ENCODE peak calls at places on chromosomes 13 and 19, in five cellular contexts. One of them, this sample, is unnamed.

GRCh38 chr19:38657633-38658222 is 10.3 kb downstream of the ACTN4 start:
- DNase-seq in GM12878: no peak
- DNase-seq in NT2/D1: no peak
- DNase-seq in HepG2: no peak
- DNase-seq in H1: no peak
- DNase-seq in this sample: no peak

GRCh38 chr19:16834747-16835146 is 5.5 kb downstream of the SIN3B start:
- DNase-seq in GM12878: no peak
- DNase-seq in H1: no peak
- DNase-seq in HepG2: no peak
- DNase-seq in NT2/D1: no peak
- DNase-seq in this sample: no peak

GRCh38 chr13:50529154-50529882 is 314.2 kb downstream of the DLEU7 start:
- DNase-seq in HepG2: no peak
- DNase-seq in GM12878: no peak
- DNase-seq in H1: no peak
- DNase-seq in NT2/D1: no peak
- DNase-seq in this sample: peak

GRCh38 chr13:27203854-27204253 is 32.2 kb upstream of the USP12 start:
- DNase-seq in HepG2: peak
- DNase-seq in NT2/D1: no peak
- DNase-seq in H1: no peak
- DNase-seq in GM12878: no peak
- DNase-seq in this sample: no peak

GRCh38 chr13:49669735-49670309 is 21.5 kb downstream of the EBPL start:
- DNase-seq in NT2/D1: peak
- DNase-seq in H1: peak
- DNase-seq in HepG2: peak
- DNase-seq in GM12878: no peak
- DNase-seq in this sample: peak

GRCh38 chr13:77719128-77719527 is 21.6 kb downstream of the SLAIN1 start:
- DNase-seq in HepG2: no peak
- DNase-seq in NT2/D1: no peak
- DNase-seq in H1: no peak
- DNase-seq in GM12878: no peak
- DNase-seq in this sample: no peak

GRCh38 chr19:43445426-43445825 is 20.0 kb downstream of the LYPD3 start:
- DNase-seq in H1: no peak
- DNase-seq in NT2/D1: no peak
- DNase-seq in HepG2: no peak
- DNase-seq in GM12878: no peak
- DNase-seq in this sample: no peak

GRCh38 chr13:37561031-37561430 is 37.5 kb downstream of the POSTN start:
- DNase-seq in NT2/D1: no peak
- DNase-seq in H1: no peak
- DNase-seq in GM12878: no peak
- DNase-seq in HepG2: no peak
- DNase-seq in this sample: no peak

GRCh38 chr13:21326155-21327030 is 132.7 kb downstream of the ZDHHC20 start:
- DNase-seq in NT2/D1: peak
- DNase-seq in HepG2: no peak
- DNase-seq in H1: peak
- DNase-seq in GM12878: no peak
- DNase-seq in this sample: no peak

GRCh38 chr13:20960663-20961309 is 58.2 kb upstream of the XPO4 start:
- DNase-seq in NT2/D1: no peak
- DNase-seq in H1: no peak
- DNase-seq in HepG2: peak
- DNase-seq in GM12878: no peak
- DNase-seq in this sample: no peak

GRCh38 chr19:570315-570714 is 2.1 kb upstream of the BSG start:
- DNase-seq in H1: no peak
- DNase-seq in HepG2: no peak
- DNase-seq in NT2/D1: no peak
- DNase-seq in GM12878: no peak
- DNase-seq in this sample: peak

GRCh38 chr19:11662278-11662677 is 65.0 kb downstream of the ZNF627 start:
- DNase-seq in H1: no peak
- DNase-seq in NT2/D1: no peak
- DNase-seq in HepG2: no peak
- DNase-seq in GM12878: no peak
- DNase-seq in this sample: no peak

DNA sequence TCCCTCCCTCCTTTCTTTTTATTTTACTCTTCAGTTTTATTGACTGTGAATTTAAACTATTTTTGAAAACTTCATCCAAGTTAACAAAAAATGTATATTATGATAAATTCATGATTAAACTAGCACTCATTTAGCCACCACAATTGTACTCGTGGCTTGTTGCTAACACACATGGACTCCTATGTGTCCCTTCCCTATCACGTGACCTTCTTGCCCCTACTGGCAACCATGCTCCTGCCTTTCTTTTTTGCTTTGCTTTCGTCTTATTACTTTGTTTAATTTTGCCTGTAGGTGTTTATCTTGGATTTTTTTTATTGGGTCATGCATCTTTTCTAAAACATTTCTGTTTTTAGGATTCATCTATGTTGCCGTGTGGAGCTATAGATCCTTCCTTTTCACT is 8.2 kb downstream of the CLC start:
- DNase-seq in HepG2: no peak
- DNase-seq in GM12878: no peak
- DNase-seq in NT2/D1: no peak
- DNase-seq in H1: no peak
- DNase-seq in this sample: no peak
- TF ChIP-seq SUZ12 in HepG2: no peak
- TF ChIP-seq SUZ12 in GM12878: no peak
- TF ChIP-seq SUZ12 in NT2/D1: no peak
- TF ChIP-seq SUZ12 in H1: no peak
- TF ChIP-seq SUZ12 in this sample: no peak

GRCh38 chr19:2700660-2701360 is 1.7 kb downstream of the GNG7 start:
- DNase-seq in GM12878: no peak
- DNase-seq in H1: no peak
- DNase-seq in HepG2: no peak
- DNase-seq in NT2/D1: no peak
- DNase-seq in this sample: no peak
- TF ChIP-seq SUZ12 in GM12878: no peak
- TF ChIP-seq SUZ12 in H1: no peak
- TF ChIP-seq SUZ12 in HepG2: no peak
- TF ChIP-seq SUZ12 in NT2/D1: no peak
- TF ChIP-seq SUZ12 in this sample: no peak

GRCh38 chr19:41619018-41619571 is 7.8 kb downstream of the CEACAM4 start:
- DNase-seq in NT2/D1: no peak
- DNase-seq in H1: no peak
- DNase-seq in HepG2: no peak
- DNase-seq in GM12878: no peak
- DNase-seq in this sample: no peak

GRCh38 chr19:41620171-41620570 is 6.7 kb downstream of the CEACAM4 start:
- DNase-seq in GM12878: no peak
- DNase-seq in HepG2: no peak
- DNase-seq in NT2/D1: no peak
- DNase-seq in H1: no peak
- DNase-seq in this sample: no peak

GRCh38 chr19:41615207-41615606 is 11.7 kb downstream of the CEACAM4 start:
- DNase-seq in GM12878: no peak
- DNase-seq in H1: no peak
- DNase-seq in NT2/D1: no peak
- DNase-seq in HepG2: no peak
- DNase-seq in this sample: no peak

GRCh38 chr19:41617941-41618730 is 8.7 kb downstream of the CEACAM4 start:
- DNase-seq in NT2/D1: no peak
- DNase-seq in GM12878: no peak
- DNase-seq in H1: no peak
- DNase-seq in HepG2: no peak
- DNase-seq in this sample: no peak

GRCh38 chr19:41616785-41617621 is 9.9 kb downstream of the CEACAM4 start:
- DNase-seq in H1: no peak
- DNase-seq in GM12878: no peak
- DNase-seq in NT2/D1: peak
- DNase-seq in HepG2: peak
- DNase-seq in this sample: peak
- TF ChIP-seq SUZ12 in H1: no peak
- TF ChIP-seq SUZ12 in GM12878: no peak
- TF ChIP-seq SUZ12 in NT2/D1: no peak
- TF ChIP-seq SUZ12 in HepG2: no peak
- TF ChIP-seq SUZ12 in this sample: no peak

DNA sequence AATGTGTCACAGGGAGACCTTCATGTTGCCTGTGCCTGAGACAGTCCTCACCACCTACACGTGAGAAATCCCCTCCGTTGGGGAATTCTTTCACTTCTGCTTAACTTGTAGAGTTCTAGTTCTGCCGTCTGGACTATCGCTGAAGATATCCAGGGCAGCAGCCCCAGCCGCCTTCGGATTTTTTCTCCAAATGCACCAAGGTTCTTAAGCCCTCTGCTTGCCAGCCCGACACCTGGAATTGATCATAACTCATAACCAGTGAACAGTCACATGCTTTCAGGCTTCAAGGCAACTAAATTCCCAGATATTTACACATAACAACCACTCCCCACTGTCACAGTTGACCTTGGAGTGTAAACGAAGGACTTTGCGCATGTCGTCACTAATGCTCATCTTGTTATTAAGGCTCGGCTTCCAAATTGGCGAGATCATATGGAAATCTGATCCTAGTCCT is 114.4 kb downstream of the RAB20 start:
- DNase-seq in HepG2: peak
- DNase-seq in NT2/D1: no peak
- DNase-seq in H1: no peak
- DNase-seq in GM12878: peak
- DNase-seq in this sample: no peak
- TF ChIP-seq SUZ12 in HepG2: no peak
- TF ChIP-seq SUZ12 in NT2/D1: no peak
- TF ChIP-seq SUZ12 in H1: no peak
- TF ChIP-seq SUZ12 in GM12878: no peak
- TF ChIP-seq SUZ12 in this sample: no peak

GRCh38 chr13:70171151-70171550 is 62.9 kb upstream of the KLHL1 start:
- DNase-seq in HepG2: no peak
- DNase-seq in NT2/D1: no peak
- DNase-seq in GM12878: no peak
- DNase-seq in H1: no peak
- DNase-seq in this sample: no peak
- TF ChIP-seq SUZ12 in HepG2: no peak
- TF ChIP-seq SUZ12 in NT2/D1: no peak
- TF ChIP-seq SUZ12 in GM12878: no peak
- TF ChIP-seq SUZ12 in H1: no peak
- TF ChIP-seq SUZ12 in this sample: no peak

DNA sequence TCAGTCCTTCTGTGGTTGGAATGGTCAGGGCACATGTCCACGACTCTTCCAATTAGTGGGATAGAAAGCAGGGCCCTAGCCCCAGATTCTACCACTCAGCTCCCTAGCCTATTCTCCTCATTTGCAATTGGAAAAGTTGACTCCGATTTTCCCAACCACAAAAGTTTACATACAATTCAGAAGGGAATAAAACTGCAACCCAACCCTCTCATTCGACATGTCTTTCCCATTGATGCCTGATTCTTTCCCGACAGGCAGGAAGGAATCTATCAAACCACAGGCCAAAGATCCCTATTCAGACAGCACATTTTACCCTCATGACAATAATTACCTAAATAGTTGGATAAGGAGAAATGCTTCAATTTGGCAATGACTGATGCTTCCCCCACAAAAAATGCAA is 38.1 kb downstream of the TGDS start:
- DNase-seq in HepG2: no peak
- DNase-seq in H1: no peak
- DNase-seq in GM12878: no peak
- DNase-seq in NT2/D1: no peak
- DNase-seq in this sample: no peak
- TF ChIP-seq SUZ12 in HepG2: no peak
- TF ChIP-seq SUZ12 in H1: no peak
- TF ChIP-seq SUZ12 in GM12878: no peak
- TF ChIP-seq SUZ12 in NT2/D1: no peak
- TF ChIP-seq SUZ12 in this sample: no peak

GRCh38 chr19:4976412-4977298 is 7.7 kb downstream of the KDM4B start:
- DNase-seq in H1: peak
- DNase-seq in GM12878: no peak
- DNase-seq in HepG2: peak
- DNase-seq in NT2/D1: no peak
- DNase-seq in this sample: peak
- TF ChIP-seq SUZ12 in H1: no peak
- TF ChIP-seq SUZ12 in GM12878: no peak
- TF ChIP-seq SUZ12 in HepG2: no peak
- TF ChIP-seq SUZ12 in NT2/D1: no peak
- TF ChIP-seq SUZ12 in this sample: no peak

GRCh38 chr13:103142091-103142594 is 75.9 kb upstream of the SLC10A2 start:
- DNase-seq in NT2/D1: no peak
- DNase-seq in GM12878: no peak
- DNase-seq in HepG2: no peak
- DNase-seq in H1: no peak
- DNase-seq in this sample: no peak

GRCh38 chr13:103145476-103145875 is 79.3 kb upstream of the SLC10A2 start:
- DNase-seq in GM12878: no peak
- DNase-seq in HepG2: no peak
- DNase-seq in NT2/D1: no peak
- DNase-seq in H1: no peak
- DNase-seq in this sample: no peak

GRCh38 chr13:103134271-103134670 is 68.1 kb upstream of the SLC10A2 start:
- DNase-seq in HepG2: no peak
- DNase-seq in H1: no peak
- DNase-seq in GM12878: peak
- DNase-seq in NT2/D1: no peak
- DNase-seq in this sample: no peak

DNA sequence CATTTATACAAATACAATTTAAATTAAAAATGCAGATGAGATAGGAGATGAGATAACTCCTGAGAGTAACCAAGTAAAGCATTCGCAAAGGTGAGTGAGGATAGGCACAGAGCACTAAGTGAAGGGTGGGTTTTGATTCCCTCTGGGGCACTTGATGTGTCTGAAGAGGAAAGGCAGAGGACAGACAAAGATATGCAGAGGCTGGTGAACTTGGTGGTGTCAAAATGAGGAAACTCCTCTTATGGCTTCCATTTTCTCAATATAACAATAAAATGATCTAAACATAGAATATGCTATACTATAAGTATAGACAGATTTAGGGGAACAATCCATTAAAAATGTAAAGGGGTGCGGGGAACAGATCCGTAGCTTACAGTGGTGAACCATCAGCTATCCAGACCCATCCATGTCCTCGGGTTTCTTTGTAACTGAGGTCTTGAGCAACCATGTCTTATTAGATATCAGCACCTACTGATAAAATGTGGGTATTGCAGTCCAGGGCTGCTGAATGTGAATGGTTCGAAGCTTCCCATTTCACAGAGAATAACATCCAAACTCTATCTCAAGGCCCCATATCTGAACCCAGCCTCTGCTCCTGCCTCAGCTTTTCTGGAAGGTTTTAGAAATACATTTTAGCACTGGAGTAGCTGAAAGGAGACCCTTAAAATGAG is 73.9 kb upstream of the SLC10A2 start:
- DNase-seq in H1: no peak
- DNase-seq in NT2/D1: peak
- DNase-seq in GM12878: peak
- DNase-seq in HepG2: peak
- DNase-seq in this sample: peak
- TF ChIP-seq SUZ12 in H1: no peak
- TF ChIP-seq SUZ12 in NT2/D1: no peak
- TF ChIP-seq SUZ12 in GM12878: no peak
- TF ChIP-seq SUZ12 in HepG2: no peak
- TF ChIP-seq SUZ12 in this sample: no peak